ENCODE peak calls at places on chromosomes 11 and 22, in seven cellular contexts. A is IMR-90, V is K562, I is uterus, P is right lobe of liver, F is esophagus squamous epithelium, M is A549. U is an unnamed sample. For H3K4me1, the result is how much of the 10 kb centered on the place peaks cover.

GRCh38 chr11:123797065-123797940 is 8.8 kb downstream of the OR6M1 start:
- DNase-seq in A (no peak), V (no peak), I (no peak), P (no peak), F (no peak), M (no peak), U (peak)

GRCh38 chr11:75174348-75174747 is 23.4 kb downstream of the SLCO2B1 start:
- DNase-seq in A (no peak), V (no peak), I (no peak), P (peak), F (no peak), M (no peak), U (no peak)

GRCh38 chr11:3375552-3375951 is 3.4 kb downstream of the ZNF195 start:
- DNase-seq in A (no peak), V (no peak), I (no peak), P (no peak), F (no peak), M (no peak), U (no peak)

GRCh38 chr22:37303821-37304274 is 21.5 kb downstream of the CYTH4 start:
- DNase-seq in A (peak), V (peak), I (no peak), P (no peak), F (no peak), M (peak), U (no peak)

GRCh38 chr11:58165504-58166106 is 23.3 kb upstream of the OR9Q2 start:
- DNase-seq in A (no peak), V (no peak), I (no peak), P (no peak), F (no peak), M (no peak), U (no peak)

GRCh38 chr11:17391493-17392355 is 3.3 kb upstream of the KCNJ11 start:
- DNase-seq in A (no peak), V (no peak), I (no peak), P (no peak), F (no peak), M (no peak), U (no peak)

GRCh38 chr22:20244744-20245576 is 23.2 kb downstream of the RTN4R start:
- DNase-seq in A (no peak), V (peak), I (no peak), P (no peak), F (no peak), M (no peak), U (no peak)

GRCh38 chr11:65329944-65330403 is 3.7 kb upstream of the DPF2 start:
- DNase-seq in A (peak), V (peak), I (peak), P (no peak), F (no peak), M (peak), U (peak)

GRCh38 chr22:35311551-35311999 is 11.9 kb downstream of the TOM1 start:
- DNase-seq in A (no peak), V (no peak), I (no peak), P (no peak), F (no peak), M (no peak), U (no peak)

GRCh38 chr22:49877642-49878041 is 24.0 kb downstream of the ZBED4 start:
- DNase-seq in A (no peak), V (no peak), I (no peak), P (no peak), F (no peak), M (no peak), U (no peak)

GRCh38 chr11:81420668-81421550 is 1312.8 kb downstream of the FAM181B start:
- DNase-seq in A (no peak), V (no peak), I (no peak), P (no peak), F (no peak), M (no peak), U (no peak)

GRCh38 chr11:66693356-66694055 is 15.8 kb upstream of the RBM4B start:
- DNase-seq in A (no peak), V (no peak), I (no peak), P (no peak), F (no peak), M (no peak), U (no peak)

GRCh38 chr22:36067237-36067558 is 38.6 kb upstream of the RBFOX2 start:
- DNase-seq in A (no peak), V (no peak), I (no peak), P (no peak), F (no peak), M (no peak), U (no peak)

GRCh38 chr22:25134028-25134427 is 65.6 kb upstream of the CRYBB3 start:
- DNase-seq in A (no peak), V (no peak), I (no peak), P (no peak), F (no peak), M (no peak), U (peak)

GRCh38 chr22:47837703-47838102 is 1075.3 kb downstream of the TBC1D22A start:
- DNase-seq in A (no peak), V (peak), I (no peak), P (no peak), F (no peak), M (peak), U (no peak)

GRCh38 chr11:47846998-47847397 is 1.2 kb downstream of the NUP160 start:
- DNase-seq in A (no peak), V (no peak), I (no peak), P (no peak), F (no peak), M (no peak), U (no peak)

GRCh38 chr11:47847537-47847891 is 636 bp downstream of the NUP160 start:
- DNase-seq in A (no peak), V (peak), I (no peak), P (no peak), F (no peak), M (no peak), U (no peak)

GRCh38 chr11:47848636-47849155 is 546 bp upstream of the NUP160 start:
- DNase-seq in A (no peak), V (no peak), I (no peak), P (no peak), F (no peak), M (no peak), U (peak)

GRCh38 chr11:47850337-47850736 is 2.2 kb upstream of the NUP160 start:
- DNase-seq in A (no peak), V (no peak), I (no peak), P (no peak), F (no peak), M (no peak), U (no peak)

DNA sequence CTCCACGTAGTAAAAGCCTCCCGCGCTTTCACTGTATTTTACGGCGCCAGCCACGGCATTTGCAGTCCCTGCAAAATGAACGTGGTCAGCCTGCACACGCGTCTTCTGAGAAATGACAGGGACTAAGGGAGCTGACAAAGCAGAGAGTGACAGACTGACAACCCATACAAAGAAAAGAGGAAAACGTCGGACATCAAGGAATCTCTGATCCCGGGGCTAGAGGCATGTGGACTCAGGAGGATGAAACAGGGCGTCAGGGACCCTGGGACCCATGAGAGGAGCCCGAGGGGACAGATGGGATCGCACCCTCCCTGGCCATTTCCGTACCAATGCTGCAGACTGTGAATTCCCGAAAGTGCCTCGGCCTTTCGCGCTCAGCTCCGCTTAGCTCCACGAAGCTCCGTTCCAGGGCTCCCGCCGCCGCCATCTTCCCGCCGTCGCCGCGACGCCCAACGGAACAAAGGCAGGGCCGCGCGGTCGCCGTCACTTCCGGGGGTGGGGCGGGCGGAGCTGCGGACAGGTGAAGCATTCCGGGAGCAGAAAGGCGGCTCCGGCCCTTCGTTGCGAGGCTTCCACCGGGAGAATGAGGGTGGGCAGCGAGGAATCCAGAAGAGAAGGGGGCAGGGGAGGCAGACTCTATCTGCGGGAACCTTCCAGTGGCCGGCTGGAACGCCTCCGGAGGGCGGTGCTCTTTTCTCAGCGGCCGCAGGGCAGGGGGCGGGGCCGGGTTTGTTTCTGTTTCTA is at the start of gene NUP160:
- DNase-seq in A (peak), V (peak), I (peak), P (peak), F (peak), M (peak), U (peak)
- TF ChIP-seq POLR2A in A (peak), V (peak), I (peak), P (peak), F (peak), M (peak), U (peak)

GRCh38 chr22:46002757-46003270 is 25.9 kb upstream of the WNT7B start:
- DNase-seq in A (peak), V (peak), I (no peak), P (peak), F (no peak), M (no peak), U (no peak)
- H3K4me1 ChIP-seq in A (under half), V (under half), I (under half), P (under half), F (half or more), M (under half), U (half or more)

GRCh38 chr11:10181811-10182210 is 112.2 kb downstream of the SBF2 start:
- DNase-seq in A (peak), V (no peak), I (no peak), P (no peak), F (no peak), M (peak), U (no peak)
- TF ChIP-seq CTCF in A (peak), V (no peak), I (no peak), P (peak), F (no peak), M (peak), U (peak)

GRCh38 chr11:9263840-9264380 is 1.2 kb downstream of the DENND5A start:
- DNase-seq in A (peak), V (peak), I (no peak), P (no peak), F (no peak), M (peak), U (no peak)

GRCh38 chr11:9266132-9266736 is 1.1 kb upstream of the DENND5A start:
- DNase-seq in A (no peak), V (no peak), I (no peak), P (no peak), F (no peak), M (no peak), U (no peak)

GRCh38 chr11:9264381-9265210 is 554 bp downstream of the DENND5A start:
- DNase-seq in A (peak), V (peak), I (peak), P (peak), F (peak), M (peak), U (peak)

GRCh38 chr11:9266926-9267325 is 1.8 kb upstream of the DENND5A start:
- DNase-seq in A (no peak), V (no peak), I (no peak), P (no peak), F (no peak), M (no peak), U (no peak)

GRCh38 chr11:9265211-9266131 is at the start of gene DENND5A:
- DNase-seq in A (peak), V (peak), I (peak), P (peak), F (peak), M (peak), U (peak)
- TF ChIP-seq POLR2A in A (peak), V (peak), I (peak), P (peak), F (peak), M (peak), U (peak)

DNA sequence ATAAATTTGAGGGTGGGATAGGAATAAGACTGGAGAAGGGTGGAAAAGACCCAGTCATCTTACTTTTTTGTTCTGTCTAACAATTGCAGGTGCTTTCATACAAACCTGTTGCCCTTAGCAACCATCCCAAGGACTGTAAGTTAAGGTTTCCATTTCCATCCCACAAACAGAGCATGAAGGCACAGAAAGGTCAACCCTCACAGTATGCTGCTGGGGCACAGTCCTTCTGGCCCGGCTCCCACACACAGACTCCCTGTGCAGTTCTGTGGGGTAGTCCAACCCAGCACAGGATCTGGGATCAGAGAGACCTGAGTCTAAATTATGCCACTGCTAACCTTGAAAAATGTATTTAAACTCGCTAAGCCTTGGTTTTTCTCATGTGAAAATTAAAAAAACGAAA is 38.4 kb upstream of the ETS1 start:
- DNase-seq in A (no peak), V (no peak), I (no peak), P (peak), F (no peak), M (no peak), U (no peak)
- H3K4me1 ChIP-seq in A (under half), V (under half), I (under half), P (under half), F (under half), M (under half), U (under half)

DNA sequence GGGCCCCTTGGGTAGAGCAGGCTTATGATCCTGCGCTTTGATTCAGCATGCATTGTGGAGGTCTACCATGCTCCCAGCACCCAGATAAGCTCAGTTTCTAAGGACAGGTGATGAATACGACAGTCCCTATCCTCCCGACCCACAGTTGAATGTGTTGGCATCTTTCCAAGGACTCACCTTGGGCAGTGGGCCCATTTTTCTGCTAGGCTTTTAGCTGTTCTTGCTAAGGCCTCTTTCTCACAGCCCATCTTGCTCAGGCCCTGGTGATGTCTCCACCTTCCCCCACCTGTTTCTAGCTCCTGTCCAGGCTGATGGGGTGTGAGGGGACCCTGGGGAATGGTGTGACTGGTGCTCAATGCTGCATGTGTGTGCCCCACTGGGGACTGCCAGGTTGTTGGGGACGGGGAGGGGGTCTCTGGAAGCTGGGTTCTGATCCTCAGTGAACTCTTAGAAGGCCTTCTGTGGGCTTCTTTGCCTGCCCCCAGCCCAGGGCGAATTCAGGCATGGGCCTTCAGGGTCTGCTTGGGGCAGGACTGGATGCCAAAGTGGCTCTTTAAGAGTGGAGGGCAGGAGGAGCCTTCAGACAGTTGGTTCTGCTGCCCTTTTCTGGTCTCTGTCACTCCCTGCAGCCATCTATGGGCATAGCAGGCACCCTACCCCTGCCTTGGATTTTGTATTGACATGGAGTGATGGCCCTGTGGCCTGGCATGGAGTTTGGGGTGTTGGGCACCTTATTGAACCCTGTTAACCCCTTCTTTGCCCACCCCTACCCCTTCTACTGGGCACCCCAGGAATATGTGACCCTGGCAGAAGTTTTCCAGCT is 33.1 kb downstream of the PHLDB1 start:
- DNase-seq in A (no peak), V (no peak), I (no peak), P (no peak), F (no peak), M (no peak), U (peak)
- TF ChIP-seq CTCF in A (no peak), V (no peak), I (no peak), P (no peak), F (no peak), M (no peak), U (peak)